ENCODE peak calls at places on chromosomes 13 and 19, in eight cellular contexts. I is HepG2, D is K562, Z is GM23338, H is HCT116, K is GM12878, Q is H1, U is endothelial cell of umbilical vein. T is an unnamed sample.

GRCh38 chr19:45515807-45516401 is 8.6 kb downstream of the VASP start:
- DNase-seq in I (no peak), D (no peak), Z (no peak), H (no peak), K (no peak), Q (no peak), U (no peak), T (no peak)

GRCh38 chr13:23705578-23705977 is 135.4 kb downstream of the TNFRSF19 start:
- DNase-seq in I (peak), D (no peak), Z (no peak), H (no peak), K (no peak), Q (no peak), U (no peak), T (no peak)

GRCh38 chr13:76225815-76226489 is 589.8 kb downstream of the LMO7 start:
- DNase-seq in I (no peak), D (no peak), Z (peak), H (no peak), K (no peak), Q (no peak), U (no peak), T (no peak)

GRCh38 chr13:71865858-71866172 is 1.2 kb downstream of the DACH1 start:
- DNase-seq in I (no peak), D (no peak), Z (peak), H (no peak), K (no peak), Q (no peak), U (no peak), T (no peak)

GRCh38 chr19:35509018-35509652 is 4.3 kb downstream of the DMKN start:
- DNase-seq in I (peak), D (peak), Z (peak), H (peak), K (peak), Q (peak), U (no peak), T (no peak)

GRCh38 chr19:16541526-16542044 is 652 bp downstream of the CHERP start:
- DNase-seq in I (no peak), D (no peak), Z (peak), H (no peak), K (no peak), Q (no peak), U (peak), T (no peak)

GRCh38 chr19:35633727-35634440 is 5.0 kb downstream of the RBM42 start:
- DNase-seq in I (no peak), D (no peak), Z (no peak), H (no peak), K (no peak), Q (no peak), U (no peak), T (no peak)

GRCh38 chr13:101648766-101649489 is 196.5 kb downstream of the ITGBL1 start:
- DNase-seq in I (no peak), D (no peak), Z (no peak), H (no peak), K (no peak), Q (no peak), U (no peak), T (no peak)

GRCh38 chr19:33795370-33796163 is 1.1 kb upstream of the KCTD15 start:
- DNase-seq in I (peak), D (peak), Z (peak), H (no peak), K (no peak), Q (peak), U (peak), T (peak)

GRCh38 chr19:31339405-31339804 is 9.8 kb downstream of the TSHZ3 start:
- DNase-seq in I (no peak), D (peak), Z (no peak), H (no peak), K (no peak), Q (no peak), U (no peak), T (no peak)

GRCh38 chr19:15629003-15629880 is 11.5 kb upstream of the CYP4F3 start:
- DNase-seq in I (peak), D (peak), Z (peak), H (peak), K (peak), Q (peak), U (peak), T (no peak)

GRCh38 chr13:99386911-99387788 is 80.0 kb upstream of the GPR183 start:
- DNase-seq in I (peak), D (peak), Z (peak), H (peak), K (peak), Q (peak), U (peak), T (no peak)

GRCh38 chr19:16067205-16067938 is 8.9 kb upstream of the TPM4 start:
- DNase-seq in I (no peak), D (no peak), Z (no peak), H (peak), K (no peak), Q (no peak), U (peak), T (no peak)

GRCh38 chr19:42252365-42253244 is 2.3 kb downstream of the ERF start:
- DNase-seq in I (no peak), D (no peak), Z (peak), H (no peak), K (no peak), Q (no peak), U (no peak), T (no peak)

GRCh38 chr19:7177926-7178325 is 108.4 kb downstream of the ZNF557 start:
- DNase-seq in I (no peak), D (no peak), Z (no peak), H (no peak), K (no peak), Q (no peak), U (no peak), T (no peak)

GRCh38 chr19:23099966-23100365 is 16.9 kb upstream of the ZNF730 start:
- DNase-seq in I (no peak), D (no peak), Z (no peak), H (no peak), K (no peak), Q (no peak), U (no peak), T (no peak)

GRCh38 chr13:22120646-22121045 is 449.8 kb downstream of the FGF9 start:
- DNase-seq in I (no peak), D (no peak), Z (no peak), H (no peak), K (no peak), Q (no peak), U (no peak), T (no peak)

GRCh38 chr19:38543807-38544568 is 73.8 kb downstream of the MAP4K1 start:
- DNase-seq in I (peak), D (peak), Z (peak), H (peak), K (peak), Q (no peak), U (peak), T (no peak)

GRCh38 chr13:100112186-100112838 is 23.4 kb downstream of the PCCA start:
- DNase-seq in I (peak), D (no peak), Z (no peak), H (no peak), K (no peak), Q (no peak), U (no peak), T (no peak)

GRCh38 chr19:39413269-39413902 is 917 bp downstream of the PLEKHG2 start:
- DNase-seq in I (no peak), D (peak), Z (peak), H (no peak), K (no peak), Q (peak), U (peak), T (no peak)

GRCh38 chr13:54196684-54197083 is 1168.1 kb downstream of the OLFM4 start:
- DNase-seq in I (no peak), D (no peak), Z (no peak), H (no peak), K (no peak), Q (no peak), U (no peak), T (no peak)

GRCh38 chr19:3721900-3722442 is 13.8 kb downstream of the TJP3 start:
- DNase-seq in I (no peak), D (no peak), Z (no peak), H (no peak), K (no peak), Q (no peak), U (no peak), T (no peak)

GRCh38 chr13:110854866-110855265 is 60.0 kb downstream of the ANKRD10 start:
- DNase-seq in I (no peak), D (no peak), Z (no peak), H (no peak), K (no peak), Q (peak), U (no peak), T (no peak)

GRCh38 chr13:71118779-71119364 is 748.1 kb downstream of the DACH1 start:
- DNase-seq in I (no peak), D (no peak), Z (no peak), H (no peak), K (no peak), Q (no peak), U (no peak), T (no peak)

GRCh38 chr13:47117268-47117667 is 220.4 kb upstream of the HTR2A start:
- DNase-seq in I (no peak), D (peak), Z (no peak), H (no peak), K (no peak), Q (no peak), U (no peak), T (no peak)

GRCh38 chr13:59906413-59907027 is 257.2 kb downstream of the DIAPH3 start:
- DNase-seq in I (peak), D (peak), Z (peak), H (peak), K (no peak), Q (no peak), U (peak), T (peak)

GRCh38 chr19:44890366-44891015 is 563 bp upstream of the TOMM40 start:
- DNase-seq in I (peak), D (peak), Z (peak), H (peak), K (peak), Q (peak), U (peak), T (peak)

GRCh38 chr13:21399741-21400140 is 59.4 kb downstream of the ZDHHC20 start:
- DNase-seq in I (no peak), D (no peak), Z (no peak), H (peak), K (no peak), Q (no peak), U (peak), T (peak)

GRCh38 chr19:10233946-10234345 is 2.8 kb upstream of the S1PR2 start:
- DNase-seq in I (no peak), D (no peak), Z (no peak), H (no peak), K (no peak), Q (no peak), U (no peak), T (no peak)

GRCh38 chr19:3683405-3683865 is 16.8 kb downstream of the PIP5K1C start:
- DNase-seq in I (no peak), D (peak), Z (peak), H (no peak), K (no peak), Q (no peak), U (peak), T (peak)

GRCh38 chr13:97003071-97003470 is 8.8 kb upstream of the OXGR1 start:
- DNase-seq in I (no peak), D (no peak), Z (no peak), H (no peak), K (no peak), Q (no peak), U (no peak), T (no peak)

GRCh38 chr13:98507060-98507797 is 69.7 kb downstream of the STK24 start:
- DNase-seq in I (peak), D (peak), Z (peak), H (no peak), K (no peak), Q (no peak), U (peak), T (peak)

GRCh38 chr13:41596190-41596589 is 138.8 kb downstream of the RGCC start:
- DNase-seq in I (no peak), D (no peak), Z (no peak), H (no peak), K (no peak), Q (no peak), U (peak), T (no peak)

GRCh38 chr13:41224113-41225110 is 30.0 kb upstream of the KBTBD7 start:
- DNase-seq in I (no peak), D (no peak), Z (no peak), H (no peak), K (no peak), Q (no peak), U (no peak), T (no peak)

GRCh38 chr13:79626924-79627323 is 146.0 kb downstream of the NDFIP2 start:
- DNase-seq in I (no peak), D (no peak), Z (no peak), H (no peak), K (no peak), Q (no peak), U (no peak), T (no peak)

GRCh38 chr13:101916758-101917474 is 464.4 kb downstream of the ITGBL1 start:
- DNase-seq in I (no peak), D (no peak), Z (peak), H (no peak), K (no peak), Q (no peak), U (no peak), T (no peak)

GRCh38 chr13:43020794-43021193 is 2.6 kb upstream of the DNAJC15 start:
- DNase-seq in I (no peak), D (no peak), Z (no peak), H (no peak), K (no peak), Q (no peak), U (no peak), T (no peak)

GRCh38 chr13:43026262-43026661 is 2.9 kb downstream of the DNAJC15 start:
- DNase-seq in I (no peak), D (no peak), Z (no peak), H (no peak), K (no peak), Q (no peak), U (no peak), T (no peak)

GRCh38 chr13:43019811-43020210 is 3.6 kb upstream of the DNAJC15 start:
- DNase-seq in I (no peak), D (no peak), Z (no peak), H (no peak), K (no peak), Q (no peak), U (no peak), T (no peak)

GRCh38 chr13:43021926-43022670 is 1.3 kb upstream of the DNAJC15 start:
- DNase-seq in I (no peak), D (no peak), Z (no peak), H (no peak), K (no peak), Q (no peak), U (no peak), T (no peak)

DNA sequence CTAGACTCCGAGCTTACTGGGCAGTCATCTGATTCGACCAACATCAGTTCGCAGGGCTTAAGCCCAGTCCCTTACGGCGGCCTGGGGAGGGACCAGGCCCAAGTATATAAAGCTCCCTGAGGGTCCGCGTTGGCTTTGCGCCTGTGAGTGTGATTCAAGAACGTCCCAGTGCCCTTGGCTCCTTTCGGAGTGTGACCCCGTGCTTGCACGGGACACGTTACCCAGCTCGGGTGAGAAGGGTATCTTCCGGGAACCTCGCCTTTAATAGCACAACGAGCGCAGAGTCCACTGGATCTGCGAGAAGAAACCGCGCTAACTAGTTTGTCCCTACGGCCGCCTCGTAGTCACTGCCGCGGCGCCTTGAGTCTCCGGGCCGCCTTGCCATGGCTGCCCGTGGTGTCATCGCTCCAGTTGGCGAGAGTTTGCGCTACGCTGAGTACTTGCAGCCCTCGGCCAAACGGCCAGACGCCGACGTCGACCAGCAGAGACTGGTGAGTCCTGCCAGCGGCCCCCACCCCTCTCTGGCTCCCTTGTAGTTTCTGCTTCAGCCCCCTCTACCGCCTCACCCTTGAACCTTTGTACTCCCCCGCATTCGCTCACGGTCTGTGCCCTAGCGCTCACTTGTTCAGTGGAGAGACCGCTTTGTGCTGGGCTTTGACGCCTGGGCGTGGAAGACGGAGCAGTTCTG is at the start of gene DNAJC15:
- DNase-seq in I (peak), D (peak), Z (peak), H (peak), K (peak), Q (peak), U (peak), T (no peak)
- TF ChIP-seq POLR2AphosphoS5 in I (peak), D (no peak), Z (peak), H (peak), K (peak), Q (peak), U (peak), T (no peak)

DNA sequence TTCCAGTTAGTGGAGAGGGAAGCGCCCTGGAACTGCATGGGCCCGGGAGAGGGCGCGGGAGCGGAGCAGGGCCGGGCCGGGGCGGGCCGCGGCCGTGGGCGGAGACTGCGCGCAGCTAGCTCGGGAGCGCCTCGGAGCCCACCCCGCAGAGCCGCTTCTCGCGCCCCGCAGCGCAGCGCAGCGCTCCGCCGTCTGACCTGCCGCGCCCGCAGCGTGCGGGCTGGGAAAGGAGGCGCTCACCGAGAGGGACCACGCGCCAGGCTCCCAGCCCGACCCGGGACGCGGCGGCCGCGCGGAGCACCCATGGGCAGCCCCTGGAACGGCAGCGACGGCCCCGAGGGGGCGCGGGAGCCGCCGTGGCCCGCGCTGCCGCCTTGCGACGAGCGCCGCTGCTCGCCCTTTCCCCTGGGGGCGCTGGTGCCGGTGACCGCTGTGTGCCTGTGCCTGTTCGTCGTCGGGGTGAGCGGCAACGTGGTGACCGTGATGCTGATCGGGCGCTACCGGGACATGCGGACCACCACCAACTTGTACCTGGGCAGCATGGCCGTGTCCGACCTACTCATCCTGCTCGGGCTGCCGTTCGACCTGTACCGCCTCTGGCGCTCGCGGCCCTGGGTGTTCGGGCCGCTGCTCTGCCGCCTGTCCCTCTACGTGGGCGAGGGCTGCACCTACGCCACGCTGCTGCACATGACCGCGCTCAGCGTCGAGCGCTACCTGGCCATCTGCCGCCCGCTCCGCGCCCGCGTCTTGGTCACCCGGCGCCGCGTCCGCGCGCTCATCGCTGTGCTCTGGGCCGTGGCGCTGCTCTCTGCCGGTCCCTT is at the start of gene MLNR:
- DNase-seq in I (peak), D (peak), Z (peak), H (no peak), K (no peak), Q (peak), U (peak), T (no peak)
- TF ChIP-seq EZH2 in I (no peak), D (no peak), Z (peak), H (no peak), K (no peak), Q (peak), U (peak), T (peak)

DNA sequence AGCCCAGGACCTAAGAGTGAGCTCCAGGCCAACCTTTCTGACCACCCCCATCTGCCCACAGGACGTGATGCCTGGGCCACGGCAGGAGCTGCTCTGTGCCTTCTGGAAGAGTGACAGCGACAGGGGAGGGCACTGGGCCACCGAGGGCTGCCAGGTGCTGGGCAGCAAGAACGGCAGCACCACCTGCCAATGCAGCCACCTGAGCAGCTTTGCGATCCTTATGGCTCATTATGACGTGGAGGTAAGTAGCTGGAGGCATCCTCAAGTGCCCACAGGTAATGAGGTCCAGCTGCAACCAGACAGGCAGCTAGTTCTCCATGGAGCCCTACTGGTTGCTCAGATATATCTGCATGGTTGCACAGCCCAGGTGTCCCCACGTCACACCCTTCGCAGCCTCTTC is 14.8 kb downstream of the DDX39A start:
- DNase-seq in I (no peak), D (no peak), Z (no peak), H (no peak), K (no peak), Q (no peak), U (no peak), T (no peak)
- TF ChIP-seq POLR2AphosphoS5 in I (no peak), D (no peak), Z (no peak), H (peak), K (peak), Q (no peak), U (no peak), T (no peak)

GRCh38 chr19:1446713-1447564 is 3.0 kb upstream of the APC2 start:
- DNase-seq in I (no peak), D (peak), Z (peak), H (no peak), K (no peak), Q (peak), U (no peak), T (no peak)
- TF ChIP-seq EZH2 in I (peak), D (no peak), Z (no peak), H (no peak), K (no peak), Q (no peak), U (peak), T (no peak)

DNA sequence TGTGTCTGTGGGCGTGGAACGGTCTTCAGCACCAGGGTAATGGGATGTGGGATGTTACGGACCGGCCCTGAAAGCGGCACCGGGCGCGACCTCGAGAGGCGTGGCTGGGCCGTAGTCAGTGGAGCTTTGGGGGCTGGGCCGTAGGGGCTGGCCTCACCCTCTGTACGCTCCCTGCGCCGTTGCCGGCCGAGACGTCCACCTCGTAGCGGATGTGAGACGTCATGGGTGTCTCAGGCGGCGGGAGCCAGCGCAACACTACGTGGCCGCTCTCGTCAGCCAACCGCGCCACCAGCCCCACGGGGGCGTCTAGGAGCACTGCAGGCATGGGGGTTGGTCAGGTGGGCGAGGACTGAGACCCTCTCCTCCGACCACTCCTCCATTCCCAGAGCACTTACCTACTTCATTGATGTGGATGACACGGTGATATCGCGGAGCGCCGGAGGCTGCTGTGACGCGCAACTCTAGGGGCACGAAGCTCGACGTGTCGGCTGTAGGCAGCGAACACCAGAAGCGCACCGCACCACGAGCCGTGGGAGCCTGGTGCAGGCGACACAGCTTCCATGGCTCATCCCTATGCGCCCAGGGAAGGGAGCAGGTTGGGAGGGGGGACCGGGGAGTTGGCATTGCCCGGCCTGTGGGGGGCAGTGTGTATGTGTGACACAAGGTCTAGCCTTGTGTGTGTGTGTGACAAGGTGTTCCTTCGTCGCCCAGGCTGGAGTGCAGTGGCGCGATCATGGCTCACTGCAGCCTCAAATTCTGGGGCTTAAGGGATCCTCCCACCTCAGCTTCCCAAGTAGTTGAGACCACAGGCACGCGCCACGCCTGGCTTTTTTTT is 2.4 kb downstream of the EPOR start:
- DNase-seq in I (no peak), D (no peak), Z (peak), H (peak), K (peak), Q (peak), U (peak), T (no peak)
- TF ChIP-seq POLR2AphosphoS5 in I (no peak), D (no peak), Z (peak), H (peak), K (no peak), Q (peak), U (peak), T (no peak)